ENCODE peak calls at places on chromosomes 4 and X, in seven cellular contexts. One of them, this sample, is unnamed.

GRCh38 chr4:160772668-160773067 is 1391.1 kb downstream of the FSTL5 start:
- DNase-seq in pancreas: no peak
- DNase-seq in aorta: no peak
- DNase-seq in mammary epithelial cell: no peak
- DNase-seq in effector memory CD4-positive, alpha-beta T cell: no peak
- DNase-seq in transverse colon: no peak
- DNase-seq in fibroblast of lung: no peak
- DNase-seq in this sample: no peak

GRCh38 chrX:53262189-53262917 is 19.0 kb downstream of the IQSEC2 start:
- DNase-seq in pancreas: no peak
- DNase-seq in aorta: no peak
- DNase-seq in mammary epithelial cell: no peak
- DNase-seq in effector memory CD4-positive, alpha-beta T cell: no peak
- DNase-seq in transverse colon: no peak
- DNase-seq in fibroblast of lung: no peak
- DNase-seq in this sample: no peak

GRCh38 chr4:23881052-23881501 is 8.8 kb downstream of the PPARGC1A start:
- DNase-seq in pancreas: no peak
- DNase-seq in aorta: no peak
- DNase-seq in mammary epithelial cell: peak
- DNase-seq in effector memory CD4-positive, alpha-beta T cell: no peak
- DNase-seq in transverse colon: no peak
- DNase-seq in fibroblast of lung: peak
- DNase-seq in this sample: no peak

GRCh38 chr4:54199919-54200318 is 29.2 kb upstream of the PDGFRA start:
- DNase-seq in pancreas: no peak
- DNase-seq in aorta: no peak
- DNase-seq in mammary epithelial cell: peak
- DNase-seq in effector memory CD4-positive, alpha-beta T cell: no peak
- DNase-seq in transverse colon: no peak
- DNase-seq in fibroblast of lung: no peak
- DNase-seq in this sample: no peak

GRCh38 chr4:37802068-37802666 is 24.3 kb upstream of the PGM2 start:
- DNase-seq in pancreas: peak
- DNase-seq in aorta: no peak
- DNase-seq in mammary epithelial cell: peak
- DNase-seq in effector memory CD4-positive, alpha-beta T cell: no peak
- DNase-seq in transverse colon: peak
- DNase-seq in fibroblast of lung: peak
- DNase-seq in this sample: peak

GRCh38 chr4:54484361-54484760 is 173.4 kb upstream of the KIT start:
- DNase-seq in pancreas: no peak
- DNase-seq in aorta: no peak
- DNase-seq in mammary epithelial cell: peak
- DNase-seq in effector memory CD4-positive, alpha-beta T cell: no peak
- DNase-seq in transverse colon: no peak
- DNase-seq in fibroblast of lung: no peak
- DNase-seq in this sample: no peak

GRCh38 chrX:13188731-13189309 is 131.0 kb downstream of the ATXN3L start:
- DNase-seq in pancreas: no peak
- DNase-seq in aorta: no peak
- DNase-seq in mammary epithelial cell: no peak
- DNase-seq in effector memory CD4-positive, alpha-beta T cell: no peak
- DNase-seq in transverse colon: no peak
- DNase-seq in fibroblast of lung: peak
- DNase-seq in this sample: no peak

GRCh38 chr4:145804134-145804533 is 124.2 kb downstream of the C4orf51 start:
- DNase-seq in pancreas: no peak
- DNase-seq in aorta: no peak
- DNase-seq in mammary epithelial cell: peak
- DNase-seq in effector memory CD4-positive, alpha-beta T cell: no peak
- DNase-seq in transverse colon: no peak
- DNase-seq in fibroblast of lung: peak
- DNase-seq in this sample: peak

GRCh38 chr4:182263562-182263961 is 20.4 kb downstream of the TENM3 start:
- DNase-seq in pancreas: no peak
- DNase-seq in aorta: no peak
- DNase-seq in mammary epithelial cell: no peak
- DNase-seq in effector memory CD4-positive, alpha-beta T cell: no peak
- DNase-seq in transverse colon: no peak
- DNase-seq in fibroblast of lung: no peak
- DNase-seq in this sample: no peak

GRCh38 chrX:15215366-15215765 is 54.5 kb downstream of the ASB9 start:
- DNase-seq in pancreas: no peak
- DNase-seq in aorta: no peak
- DNase-seq in mammary epithelial cell: no peak
- DNase-seq in effector memory CD4-positive, alpha-beta T cell: no peak
- DNase-seq in transverse colon: no peak
- DNase-seq in fibroblast of lung: no peak
- DNase-seq in this sample: no peak

GRCh38 chr4:173025131-173025530 is 143.5 kb upstream of the GALNT7 start:
- DNase-seq in pancreas: peak
- DNase-seq in aorta: no peak
- DNase-seq in mammary epithelial cell: peak
- DNase-seq in effector memory CD4-positive, alpha-beta T cell: no peak
- DNase-seq in transverse colon: peak
- DNase-seq in fibroblast of lung: peak
- DNase-seq in this sample: peak

GRCh38 chrX:133715715-133716114 is 269.7 kb downstream of the GPC3 start:
- DNase-seq in pancreas: no peak
- DNase-seq in aorta: no peak
- DNase-seq in mammary epithelial cell: no peak
- DNase-seq in effector memory CD4-positive, alpha-beta T cell: no peak
- DNase-seq in transverse colon: no peak
- DNase-seq in fibroblast of lung: no peak
- DNase-seq in this sample: no peak

GRCh38 chr4:32574803-32575202 is 1854.6 kb downstream of the PCDH7 start:
- DNase-seq in pancreas: no peak
- DNase-seq in aorta: no peak
- DNase-seq in mammary epithelial cell: no peak
- DNase-seq in effector memory CD4-positive, alpha-beta T cell: no peak
- DNase-seq in transverse colon: no peak
- DNase-seq in fibroblast of lung: no peak
- DNase-seq in this sample: no peak

GRCh38 chrX:136931661-136932060 is 51.1 kb upstream of the RBMX start:
- DNase-seq in pancreas: no peak
- DNase-seq in aorta: no peak
- DNase-seq in mammary epithelial cell: no peak
- DNase-seq in effector memory CD4-positive, alpha-beta T cell: no peak
- DNase-seq in transverse colon: no peak
- DNase-seq in fibroblast of lung: no peak
- DNase-seq in this sample: no peak

GRCh38 chrX:136936183-136936549 is 55.6 kb upstream of the RBMX start:
- DNase-seq in pancreas: no peak
- DNase-seq in aorta: no peak
- DNase-seq in mammary epithelial cell: no peak
- DNase-seq in effector memory CD4-positive, alpha-beta T cell: no peak
- DNase-seq in transverse colon: no peak
- DNase-seq in fibroblast of lung: peak
- DNase-seq in this sample: no peak

DNA sequence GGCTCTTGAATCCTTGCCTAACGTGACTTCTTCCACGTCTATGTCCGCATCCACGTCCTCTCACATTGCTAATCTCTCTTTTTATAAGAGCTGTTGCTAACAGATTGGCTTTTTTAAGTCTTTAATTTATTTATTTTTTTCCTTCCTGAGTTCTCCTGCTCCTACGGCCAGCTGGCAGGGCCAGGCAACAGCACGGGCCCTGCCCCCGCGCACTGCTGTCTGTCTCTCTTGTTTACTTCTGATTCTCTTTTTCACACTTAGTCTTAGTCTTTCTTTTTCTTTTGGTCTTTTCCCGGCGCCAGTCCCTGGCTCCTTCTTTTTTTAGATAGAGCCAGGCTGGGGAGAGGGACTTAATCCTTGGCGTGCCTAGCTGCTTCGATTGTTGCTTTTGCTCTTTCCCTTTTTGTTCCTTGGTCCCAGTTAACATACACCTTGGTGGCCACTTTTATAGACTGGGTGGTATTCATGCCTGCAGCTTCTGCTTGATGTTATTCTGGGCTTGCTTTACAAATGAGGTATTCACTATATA is 53.2 kb upstream of the RBMX start:
- DNase-seq in pancreas: no peak
- DNase-seq in aorta: no peak
- DNase-seq in mammary epithelial cell: no peak
- DNase-seq in effector memory CD4-positive, alpha-beta T cell: no peak
- DNase-seq in transverse colon: no peak
- DNase-seq in fibroblast of lung: peak
- DNase-seq in this sample: no peak
- H3K4me3 ChIP-seq in pancreas: no peak
- H3K4me3 ChIP-seq in aorta: peak
- H3K4me3 ChIP-seq in mammary epithelial cell: no peak
- H3K4me3 ChIP-seq in effector memory CD4-positive, alpha-beta T cell: no peak
- H3K4me3 ChIP-seq in transverse colon: no peak
- H3K4me3 ChIP-seq in fibroblast of lung: peak
- H3K4me3 ChIP-seq in this sample: no peak

GRCh38 chr4:73051625-73052024 is 17.9 kb downstream of the COX18 start:
- DNase-seq in pancreas: no peak
- DNase-seq in aorta: no peak
- DNase-seq in mammary epithelial cell: no peak
- DNase-seq in effector memory CD4-positive, alpha-beta T cell: no peak
- DNase-seq in transverse colon: no peak
- DNase-seq in fibroblast of lung: no peak
- DNase-seq in this sample: no peak

GRCh38 chr4:73053076-73053475 is 16.4 kb downstream of the COX18 start:
- DNase-seq in pancreas: no peak
- DNase-seq in aorta: no peak
- DNase-seq in mammary epithelial cell: no peak
- DNase-seq in effector memory CD4-positive, alpha-beta T cell: no peak
- DNase-seq in transverse colon: no peak
- DNase-seq in fibroblast of lung: peak
- DNase-seq in this sample: no peak

GRCh38 chr4:73055241-73055897 is 14.1 kb downstream of the COX18 start:
- DNase-seq in pancreas: no peak
- DNase-seq in aorta: no peak
- DNase-seq in mammary epithelial cell: no peak
- DNase-seq in effector memory CD4-positive, alpha-beta T cell: no peak
- DNase-seq in transverse colon: no peak
- DNase-seq in fibroblast of lung: no peak
- DNase-seq in this sample: no peak

GRCh38 chr4:73053974-73054480 is 15.5 kb downstream of the COX18 start:
- DNase-seq in pancreas: no peak
- DNase-seq in aorta: no peak
- DNase-seq in mammary epithelial cell: no peak
- DNase-seq in effector memory CD4-positive, alpha-beta T cell: no peak
- DNase-seq in transverse colon: no peak
- DNase-seq in fibroblast of lung: peak
- DNase-seq in this sample: no peak
- H3K4me3 ChIP-seq in pancreas: no peak
- H3K4me3 ChIP-seq in aorta: no peak
- H3K4me3 ChIP-seq in mammary epithelial cell: no peak
- H3K4me3 ChIP-seq in effector memory CD4-positive, alpha-beta T cell: no peak
- H3K4me3 ChIP-seq in transverse colon: no peak
- H3K4me3 ChIP-seq in fibroblast of lung: no peak
- H3K4me3 ChIP-seq in this sample: no peak

GRCh38 chrX:45767021-45767491 is 566.4 kb upstream of the DIPK2B start:
- DNase-seq in pancreas: no peak
- DNase-seq in aorta: no peak
- DNase-seq in mammary epithelial cell: peak
- DNase-seq in effector memory CD4-positive, alpha-beta T cell: no peak
- DNase-seq in transverse colon: no peak
- DNase-seq in fibroblast of lung: peak
- DNase-seq in this sample: no peak
- H3K4me3 ChIP-seq in pancreas: no peak
- H3K4me3 ChIP-seq in aorta: no peak
- H3K4me3 ChIP-seq in mammary epithelial cell: peak
- H3K4me3 ChIP-seq in effector memory CD4-positive, alpha-beta T cell: peak
- H3K4me3 ChIP-seq in transverse colon: no peak
- H3K4me3 ChIP-seq in fibroblast of lung: peak
- H3K4me3 ChIP-seq in this sample: peak

GRCh38 chrX:72255445-72255844 is 16.6 kb upstream of the ERCC6L start:
- DNase-seq in pancreas: no peak
- DNase-seq in aorta: no peak
- DNase-seq in mammary epithelial cell: no peak
- DNase-seq in effector memory CD4-positive, alpha-beta T cell: no peak
- DNase-seq in transverse colon: no peak
- DNase-seq in fibroblast of lung: no peak
- DNase-seq in this sample: no peak
- H3K4me3 ChIP-seq in pancreas: no peak
- H3K4me3 ChIP-seq in aorta: no peak
- H3K4me3 ChIP-seq in mammary epithelial cell: peak
- H3K4me3 ChIP-seq in effector memory CD4-positive, alpha-beta T cell: no peak
- H3K4me3 ChIP-seq in transverse colon: no peak
- H3K4me3 ChIP-seq in fibroblast of lung: no peak
- H3K4me3 ChIP-seq in this sample: no peak

GRCh38 chrX:115588180-115588579 is 27.2 kb downstream of the PLS3 start:
- DNase-seq in pancreas: no peak
- DNase-seq in aorta: no peak
- DNase-seq in mammary epithelial cell: no peak
- DNase-seq in effector memory CD4-positive, alpha-beta T cell: no peak
- DNase-seq in transverse colon: no peak
- DNase-seq in fibroblast of lung: peak
- DNase-seq in this sample: no peak

GRCh38 chrX:115583730-115584004 is 22.7 kb downstream of the PLS3 start:
- DNase-seq in pancreas: no peak
- DNase-seq in aorta: no peak
- DNase-seq in mammary epithelial cell: no peak
- DNase-seq in effector memory CD4-positive, alpha-beta T cell: no peak
- DNase-seq in transverse colon: no peak
- DNase-seq in fibroblast of lung: no peak
- DNase-seq in this sample: no peak

GRCh38 chrX:115582871-115583729 is 22.1 kb downstream of the PLS3 start:
- DNase-seq in pancreas: no peak
- DNase-seq in aorta: no peak
- DNase-seq in mammary epithelial cell: peak
- DNase-seq in effector memory CD4-positive, alpha-beta T cell: no peak
- DNase-seq in transverse colon: no peak
- DNase-seq in fibroblast of lung: peak
- DNase-seq in this sample: no peak

GRCh38 chrX:115582035-115582870 is 21.3 kb downstream of the PLS3 start:
- DNase-seq in pancreas: no peak
- DNase-seq in aorta: no peak
- DNase-seq in mammary epithelial cell: peak
- DNase-seq in effector memory CD4-positive, alpha-beta T cell: no peak
- DNase-seq in transverse colon: no peak
- DNase-seq in fibroblast of lung: no peak
- DNase-seq in this sample: peak

GRCh38 chrX:115584715-115585114 is 23.7 kb downstream of the PLS3 start:
- DNase-seq in pancreas: no peak
- DNase-seq in aorta: no peak
- DNase-seq in mammary epithelial cell: peak
- DNase-seq in effector memory CD4-positive, alpha-beta T cell: no peak
- DNase-seq in transverse colon: no peak
- DNase-seq in fibroblast of lung: peak
- DNase-seq in this sample: no peak
- H3K4me3 ChIP-seq in pancreas: no peak
- H3K4me3 ChIP-seq in aorta: no peak
- H3K4me3 ChIP-seq in mammary epithelial cell: no peak
- H3K4me3 ChIP-seq in effector memory CD4-positive, alpha-beta T cell: no peak
- H3K4me3 ChIP-seq in transverse colon: no peak
- H3K4me3 ChIP-seq in fibroblast of lung: no peak
- H3K4me3 ChIP-seq in this sample: no peak

DNA sequence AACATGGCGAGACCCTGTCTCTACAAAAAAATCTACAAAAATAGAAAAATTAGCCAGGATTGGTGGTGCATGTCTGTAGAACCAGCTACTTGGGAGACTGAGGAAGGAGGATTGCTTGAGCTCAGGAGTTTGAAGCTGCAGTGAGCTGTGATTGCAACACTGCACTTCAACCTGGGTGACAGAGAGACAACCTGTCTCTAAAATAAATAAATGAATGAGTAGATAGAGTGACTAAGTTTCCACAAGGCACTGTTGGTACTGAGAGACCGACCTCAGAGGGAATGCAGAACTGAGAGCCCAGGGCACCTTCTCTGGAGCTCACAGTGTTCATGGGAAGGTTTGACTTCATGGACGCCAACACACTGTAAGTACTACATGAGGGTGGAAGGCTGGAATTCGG is 26.7 kb upstream of the ARSD start:
- DNase-seq in pancreas: no peak
- DNase-seq in aorta: no peak
- DNase-seq in mammary epithelial cell: no peak
- DNase-seq in effector memory CD4-positive, alpha-beta T cell: no peak
- DNase-seq in transverse colon: no peak
- DNase-seq in fibroblast of lung: no peak
- DNase-seq in this sample: no peak
- H3K4me3 ChIP-seq in pancreas: no peak
- H3K4me3 ChIP-seq in aorta: no peak
- H3K4me3 ChIP-seq in mammary epithelial cell: no peak
- H3K4me3 ChIP-seq in effector memory CD4-positive, alpha-beta T cell: no peak
- H3K4me3 ChIP-seq in transverse colon: no peak
- H3K4me3 ChIP-seq in fibroblast of lung: no peak
- H3K4me3 ChIP-seq in this sample: no peak